ENCODE peak calls at places on chromosomes 13 and 19, in eight cellular contexts. One of them, this sample, is unnamed. For H3K4me1, the result is how much of the 10 kb centered on the place peaks cover.

GRCh38 chr19:30006206-30006605 is 64.2 kb downstream of the URI1 start:
- DNase-seq in OCI-LY7: no peak
- DNase-seq in DND-41: no peak
- DNase-seq in right lobe of liver: no peak
- DNase-seq in endothelial cell of umbilical vein: no peak
- DNase-seq in left ventricle myocardium inferior: no peak
- DNase-seq in fibroblast of lung: no peak
- DNase-seq in tibial nerve: no peak
- DNase-seq in this sample: no peak

GRCh38 chr13:44160549-44161278 is 212.9 kb upstream of the SERP2 start:
- DNase-seq in tibial nerve: no peak
- DNase-seq in right lobe of liver: no peak
- DNase-seq in left ventricle myocardium inferior: no peak
- DNase-seq in fibroblast of lung: peak
- DNase-seq in OCI-LY7: no peak
- DNase-seq in DND-41: no peak
- DNase-seq in endothelial cell of umbilical vein: no peak
- DNase-seq in this sample: no peak

GRCh38 chr13:94325660-94326059 is 153.8 kb downstream of the DCT start:
- DNase-seq in right lobe of liver: no peak
- DNase-seq in DND-41: no peak
- DNase-seq in tibial nerve: no peak
- DNase-seq in OCI-LY7: no peak
- DNase-seq in endothelial cell of umbilical vein: no peak
- DNase-seq in fibroblast of lung: no peak
- DNase-seq in left ventricle myocardium inferior: no peak
- DNase-seq in this sample: no peak

GRCh38 chr13:100182894-100183490 is 94.1 kb downstream of the PCCA start:
- DNase-seq in tibial nerve: no peak
- DNase-seq in left ventricle myocardium inferior: no peak
- DNase-seq in endothelial cell of umbilical vein: no peak
- DNase-seq in OCI-LY7: no peak
- DNase-seq in fibroblast of lung: no peak
- DNase-seq in DND-41: peak
- DNase-seq in right lobe of liver: no peak
- DNase-seq in this sample: no peak

GRCh38 chr19:38047641-38048040 is 140.6 kb downstream of the SIPA1L3 start:
- DNase-seq in right lobe of liver: no peak
- DNase-seq in left ventricle myocardium inferior: no peak
- DNase-seq in DND-41: peak
- DNase-seq in fibroblast of lung: no peak
- DNase-seq in endothelial cell of umbilical vein: no peak
- DNase-seq in OCI-LY7: no peak
- DNase-seq in tibial nerve: no peak
- DNase-seq in this sample: no peak

GRCh38 chr13:73608731-73609485 is 525.3 kb downstream of the KLF12 start:
- DNase-seq in OCI-LY7: no peak
- DNase-seq in tibial nerve: no peak
- DNase-seq in left ventricle myocardium inferior: no peak
- DNase-seq in fibroblast of lung: no peak
- DNase-seq in endothelial cell of umbilical vein: no peak
- DNase-seq in right lobe of liver: no peak
- DNase-seq in DND-41: no peak
- DNase-seq in this sample: no peak

GRCh38 chr19:50357178-50358100 is 8.0 kb downstream of the NAPSA start:
- DNase-seq in DND-41: peak
- DNase-seq in fibroblast of lung: peak
- DNase-seq in left ventricle myocardium inferior: peak
- DNase-seq in endothelial cell of umbilical vein: peak
- DNase-seq in OCI-LY7: peak
- DNase-seq in right lobe of liver: peak
- DNase-seq in tibial nerve: peak
- DNase-seq in this sample: no peak

GRCh38 chr13:48155850-48156249 is 60.9 kb upstream of the MED4 start:
- DNase-seq in tibial nerve: no peak
- DNase-seq in DND-41: peak
- DNase-seq in left ventricle myocardium inferior: no peak
- DNase-seq in fibroblast of lung: peak
- DNase-seq in endothelial cell of umbilical vein: peak
- DNase-seq in right lobe of liver: no peak
- DNase-seq in OCI-LY7: no peak
- DNase-seq in this sample: no peak

GRCh38 chr13:59088716-59089115 is 1075.0 kb downstream of the DIAPH3 start:
- DNase-seq in left ventricle myocardium inferior: no peak
- DNase-seq in DND-41: no peak
- DNase-seq in right lobe of liver: no peak
- DNase-seq in OCI-LY7: no peak
- DNase-seq in fibroblast of lung: peak
- DNase-seq in endothelial cell of umbilical vein: peak
- DNase-seq in tibial nerve: no peak
- DNase-seq in this sample: no peak

GRCh38 chr13:105915451-105915850 is 620.0 kb downstream of the EFNB2 start:
- DNase-seq in DND-41: no peak
- DNase-seq in right lobe of liver: no peak
- DNase-seq in fibroblast of lung: no peak
- DNase-seq in endothelial cell of umbilical vein: no peak
- DNase-seq in left ventricle myocardium inferior: no peak
- DNase-seq in OCI-LY7: no peak
- DNase-seq in tibial nerve: no peak
- DNase-seq in this sample: no peak

GRCh38 chr19:33290956-33291622 is 11.2 kb downstream of the CEBPA start:
- DNase-seq in left ventricle myocardium inferior: no peak
- DNase-seq in tibial nerve: no peak
- DNase-seq in fibroblast of lung: no peak
- DNase-seq in OCI-LY7: no peak
- DNase-seq in DND-41: no peak
- DNase-seq in right lobe of liver: peak
- DNase-seq in endothelial cell of umbilical vein: no peak
- DNase-seq in this sample: peak

GRCh38 chr19:4844348-4845179 is 13.1 kb upstream of the TICAM1 start:
- DNase-seq in fibroblast of lung: peak
- DNase-seq in DND-41: no peak
- DNase-seq in OCI-LY7: no peak
- DNase-seq in endothelial cell of umbilical vein: no peak
- DNase-seq in right lobe of liver: no peak
- DNase-seq in left ventricle myocardium inferior: peak
- DNase-seq in tibial nerve: no peak
- DNase-seq in this sample: no peak

GRCh38 chr19:56842421-56842820 is 1.9 kb upstream of the PEG3 start:
- DNase-seq in endothelial cell of umbilical vein: no peak
- DNase-seq in OCI-LY7: no peak
- DNase-seq in tibial nerve: no peak
- DNase-seq in right lobe of liver: no peak
- DNase-seq in left ventricle myocardium inferior: no peak
- DNase-seq in fibroblast of lung: no peak
- DNase-seq in DND-41: no peak
- DNase-seq in this sample: no peak

GRCh38 chr19:54364775-54365257 is at the start of gene LAIR1:
- DNase-seq in tibial nerve: no peak
- DNase-seq in OCI-LY7: peak
- DNase-seq in DND-41: peak
- DNase-seq in endothelial cell of umbilical vein: no peak
- DNase-seq in left ventricle myocardium inferior: no peak
- DNase-seq in fibroblast of lung: no peak
- DNase-seq in right lobe of liver: no peak
- DNase-seq in this sample: no peak

GRCh38 chr19:12484011-12484370 is 625 bp downstream of the ZNF709 start:
- DNase-seq in left ventricle myocardium inferior: no peak
- DNase-seq in endothelial cell of umbilical vein: no peak
- DNase-seq in DND-41: no peak
- DNase-seq in tibial nerve: no peak
- DNase-seq in OCI-LY7: no peak
- DNase-seq in fibroblast of lung: peak
- DNase-seq in right lobe of liver: no peak
- DNase-seq in this sample: no peak

GRCh38 chr19:44260343-44260681 is 626 bp downstream of the ZNF233 start:
- DNase-seq in tibial nerve: no peak
- DNase-seq in right lobe of liver: no peak
- DNase-seq in DND-41: no peak
- DNase-seq in fibroblast of lung: no peak
- DNase-seq in left ventricle myocardium inferior: no peak
- DNase-seq in endothelial cell of umbilical vein: no peak
- DNase-seq in OCI-LY7: no peak
- DNase-seq in this sample: no peak

GRCh38 chr13:67230774-67231480 is 791 bp upstream of the PCDH9 start:
- DNase-seq in left ventricle myocardium inferior: peak
- DNase-seq in tibial nerve: peak
- DNase-seq in OCI-LY7: peak
- DNase-seq in right lobe of liver: peak
- DNase-seq in DND-41: peak
- DNase-seq in endothelial cell of umbilical vein: peak
- DNase-seq in fibroblast of lung: peak
- DNase-seq in this sample: peak
- H3K4me1 ChIP-seq in left ventricle myocardium inferior: half or more
- H3K4me1 ChIP-seq in tibial nerve: under half
- H3K4me1 ChIP-seq in OCI-LY7: under half
- H3K4me1 ChIP-seq in right lobe of liver: under half
- H3K4me1 ChIP-seq in DND-41: under half
- H3K4me1 ChIP-seq in endothelial cell of umbilical vein: under half
- H3K4me1 ChIP-seq in fibroblast of lung: under half
- H3K4me1 ChIP-seq in this sample: under half

GRCh38 chr19:18439025-18439909 is 1.3 kb upstream of the ISYNA1 start:
- DNase-seq in endothelial cell of umbilical vein: no peak
- DNase-seq in fibroblast of lung: no peak
- DNase-seq in right lobe of liver: peak
- DNase-seq in tibial nerve: no peak
- DNase-seq in left ventricle myocardium inferior: no peak
- DNase-seq in OCI-LY7: no peak
- DNase-seq in DND-41: no peak
- DNase-seq in this sample: no peak

GRCh38 chr19:18441804-18442788 is 4.2 kb upstream of the ISYNA1 start:
- DNase-seq in left ventricle myocardium inferior: no peak
- DNase-seq in OCI-LY7: no peak
- DNase-seq in endothelial cell of umbilical vein: no peak
- DNase-seq in tibial nerve: no peak
- DNase-seq in right lobe of liver: no peak
- DNase-seq in DND-41: no peak
- DNase-seq in fibroblast of lung: no peak
- DNase-seq in this sample: no peak

GRCh38 chr19:18440936-18441803 is 3.2 kb upstream of the ISYNA1 start:
- DNase-seq in endothelial cell of umbilical vein: no peak
- DNase-seq in left ventricle myocardium inferior: no peak
- DNase-seq in OCI-LY7: no peak
- DNase-seq in fibroblast of lung: no peak
- DNase-seq in tibial nerve: no peak
- DNase-seq in right lobe of liver: no peak
- DNase-seq in DND-41: no peak
- DNase-seq in this sample: no peak

GRCh38 chr19:18439910-18440237 is 1.9 kb upstream of the ISYNA1 start:
- DNase-seq in DND-41: no peak
- DNase-seq in fibroblast of lung: no peak
- DNase-seq in endothelial cell of umbilical vein: no peak
- DNase-seq in right lobe of liver: no peak
- DNase-seq in tibial nerve: no peak
- DNase-seq in OCI-LY7: no peak
- DNase-seq in left ventricle myocardium inferior: no peak
- DNase-seq in this sample: no peak

DNA sequence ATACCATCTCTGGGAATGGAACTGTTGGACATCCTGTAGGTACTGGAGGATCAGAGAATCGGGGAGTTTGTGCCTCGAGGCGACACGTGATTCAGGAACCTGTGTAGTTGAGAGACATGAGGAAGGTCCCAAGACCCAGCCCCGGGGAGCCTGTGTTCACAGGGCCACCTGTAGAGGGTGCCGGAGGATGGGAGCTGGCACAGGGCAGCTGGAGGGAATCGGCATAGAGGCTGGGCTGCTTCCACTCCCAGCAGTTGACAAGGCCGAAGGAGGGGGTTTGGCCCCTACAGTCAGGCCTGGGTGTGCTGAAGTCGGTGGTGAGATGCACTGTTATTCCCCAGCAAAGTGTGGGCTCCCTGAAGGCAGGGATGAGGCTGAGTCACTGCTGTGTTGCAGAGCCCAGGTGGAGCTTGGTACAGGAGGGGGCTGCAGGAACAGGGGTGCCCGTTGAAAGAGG is 2.5 kb upstream of the ISYNA1 start:
- DNase-seq in DND-41: peak
- DNase-seq in tibial nerve: no peak
- DNase-seq in right lobe of liver: no peak
- DNase-seq in left ventricle myocardium inferior: peak
- DNase-seq in OCI-LY7: peak
- DNase-seq in fibroblast of lung: no peak
- DNase-seq in endothelial cell of umbilical vein: no peak
- DNase-seq in this sample: no peak
- H3K4me3 ChIP-seq in DND-41: no peak
- H3K4me3 ChIP-seq in tibial nerve: no peak
- H3K4me3 ChIP-seq in right lobe of liver: no peak
- H3K4me3 ChIP-seq in left ventricle myocardium inferior: no peak
- H3K4me3 ChIP-seq in OCI-LY7: no peak
- H3K4me3 ChIP-seq in fibroblast of lung: no peak
- H3K4me3 ChIP-seq in endothelial cell of umbilical vein: no peak
- H3K4me3 ChIP-seq in this sample: no peak

DNA sequence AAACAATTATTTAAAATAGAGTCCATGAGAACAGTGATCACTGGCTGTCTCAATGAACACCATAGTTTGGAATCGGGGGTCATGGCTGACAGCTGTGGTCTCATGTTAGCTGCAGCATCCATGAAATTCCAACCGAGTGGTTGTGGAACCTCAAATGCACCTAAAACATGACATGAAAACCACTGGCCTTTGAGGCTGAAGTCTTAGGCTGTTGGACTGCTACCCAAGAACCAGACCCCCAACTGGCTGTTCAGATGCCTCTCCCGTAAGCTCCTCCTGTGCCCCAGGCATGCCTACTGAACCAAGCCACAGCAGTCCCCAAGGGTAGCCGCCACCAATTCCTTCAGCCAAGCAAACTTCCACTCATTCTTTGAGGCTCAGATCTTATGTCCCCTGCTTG is 50.5 kb downstream of the ATP7B start:
- DNase-seq in left ventricle myocardium inferior: no peak
- DNase-seq in fibroblast of lung: no peak
- DNase-seq in tibial nerve: no peak
- DNase-seq in endothelial cell of umbilical vein: no peak
- DNase-seq in right lobe of liver: no peak
- DNase-seq in OCI-LY7: no peak
- DNase-seq in DND-41: no peak
- DNase-seq in this sample: no peak
- H3K4me1 ChIP-seq in left ventricle myocardium inferior: under half
- H3K4me1 ChIP-seq in fibroblast of lung: under half
- H3K4me1 ChIP-seq in tibial nerve: under half
- H3K4me1 ChIP-seq in endothelial cell of umbilical vein: under half
- H3K4me1 ChIP-seq in right lobe of liver: under half
- H3K4me1 ChIP-seq in OCI-LY7: under half
- H3K4me1 ChIP-seq in DND-41: under half
- H3K4me1 ChIP-seq in this sample: under half

GRCh38 chr19:45601524-45602522 is at the start of gene GPR4:
- DNase-seq in left ventricle myocardium inferior: peak
- DNase-seq in DND-41: no peak
- DNase-seq in endothelial cell of umbilical vein: no peak
- DNase-seq in right lobe of liver: peak
- DNase-seq in tibial nerve: no peak
- DNase-seq in OCI-LY7: no peak
- DNase-seq in fibroblast of lung: no peak
- DNase-seq in this sample: no peak
- H3K4me3 ChIP-seq in left ventricle myocardium inferior: peak
- H3K4me3 ChIP-seq in DND-41: no peak
- H3K4me3 ChIP-seq in endothelial cell of umbilical vein: peak
- H3K4me3 ChIP-seq in right lobe of liver: peak
- H3K4me3 ChIP-seq in tibial nerve: peak
- H3K4me3 ChIP-seq in OCI-LY7: no peak
- H3K4me3 ChIP-seq in fibroblast of lung: no peak
- H3K4me3 ChIP-seq in this sample: peak